ENCODE peak calls at places on chromosomes 1 and 21, in four cellular contexts. One of them, this sample, is unnamed.
A peak's percentile ranks its signal among the peaks of the same experiment; 100 is the strongest.

GRCh38 chr1:60936052-60936619 is 146.2 kb upstream of the NFIA start:
- DNase-seq in pancreas: no peak
- DNase-seq in kidney epithelial cell: no peak
- DNase-seq in uterus: no peak
- DNase-seq in this sample: no peak

GRCh38 chr21:37369307-37369854 is 2.8 kb downstream of the DYRK1A start:
- DNase-seq in uterus: no peak
- DNase-seq in kidney epithelial cell: no peak
- DNase-seq in pancreas: no peak
- DNase-seq in this sample: no peak

GRCh38 chr1:27430903-27431653 is 38.7 kb downstream of the GPR3 start:
- DNase-seq in kidney epithelial cell: no peak
- DNase-seq in uterus: no peak
- DNase-seq in pancreas: no peak
- DNase-seq in this sample: no peak

GRCh38 chr1:54490361-54491248 is 57.4 kb upstream of the ACOT11 start:
- DNase-seq in uterus: no peak
- DNase-seq in pancreas: peak; percentile 60
- DNase-seq in kidney epithelial cell: no peak
- DNase-seq in this sample: no peak

GRCh38 chr1:3204725-3205124 is 135.7 kb downstream of the PRDM16 start:
- DNase-seq in pancreas: no peak
- DNase-seq in uterus: no peak
- DNase-seq in kidney epithelial cell: no peak
- DNase-seq in this sample: no peak

GRCh38 chr1:228463559-228464455 is 23.4 kb upstream of the RNF187 start:
- DNase-seq in pancreas: no peak
- DNase-seq in uterus: no peak
- DNase-seq in kidney epithelial cell: no peak
- DNase-seq in this sample: no peak

GRCh38 chr1:28950449-28950848 is 36.1 kb downstream of the EPB41 start:
- DNase-seq in pancreas: no peak
- DNase-seq in uterus: no peak
- DNase-seq in kidney epithelial cell: no peak
- DNase-seq in this sample: no peak

GRCh38 chr1:77536813-77537212 is 145.6 kb downstream of the ZZZ3 start:
- DNase-seq in pancreas: no peak
- DNase-seq in kidney epithelial cell: peak; percentile 85
- DNase-seq in uterus: no peak
- DNase-seq in this sample: peak; percentile 91

GRCh38 chr1:89855413-89856123 is 34.7 kb downstream of the LRRC8D start:
- DNase-seq in uterus: no peak
- DNase-seq in kidney epithelial cell: no peak
- DNase-seq in pancreas: no peak
- DNase-seq in this sample: no peak

GRCh38 chr1:34711469-34711868 is 43.4 kb upstream of the GJB5 start:
- DNase-seq in kidney epithelial cell: no peak
- DNase-seq in uterus: no peak
- DNase-seq in pancreas: no peak
- DNase-seq in this sample: no peak

GRCh38 chr1:154276797-154277196 is 4.4 kb downstream of the HAX1 start:
- DNase-seq in kidney epithelial cell: no peak
- DNase-seq in uterus: no peak
- DNase-seq in pancreas: no peak
- DNase-seq in this sample: no peak
- TF ChIP-seq CTCF in kidney epithelial cell: peak; percentile 15
- TF ChIP-seq CTCF in uterus: no peak
- TF ChIP-seq CTCF in pancreas: no peak
- TF ChIP-seq CTCF in this sample: peak; percentile 36

DNA sequence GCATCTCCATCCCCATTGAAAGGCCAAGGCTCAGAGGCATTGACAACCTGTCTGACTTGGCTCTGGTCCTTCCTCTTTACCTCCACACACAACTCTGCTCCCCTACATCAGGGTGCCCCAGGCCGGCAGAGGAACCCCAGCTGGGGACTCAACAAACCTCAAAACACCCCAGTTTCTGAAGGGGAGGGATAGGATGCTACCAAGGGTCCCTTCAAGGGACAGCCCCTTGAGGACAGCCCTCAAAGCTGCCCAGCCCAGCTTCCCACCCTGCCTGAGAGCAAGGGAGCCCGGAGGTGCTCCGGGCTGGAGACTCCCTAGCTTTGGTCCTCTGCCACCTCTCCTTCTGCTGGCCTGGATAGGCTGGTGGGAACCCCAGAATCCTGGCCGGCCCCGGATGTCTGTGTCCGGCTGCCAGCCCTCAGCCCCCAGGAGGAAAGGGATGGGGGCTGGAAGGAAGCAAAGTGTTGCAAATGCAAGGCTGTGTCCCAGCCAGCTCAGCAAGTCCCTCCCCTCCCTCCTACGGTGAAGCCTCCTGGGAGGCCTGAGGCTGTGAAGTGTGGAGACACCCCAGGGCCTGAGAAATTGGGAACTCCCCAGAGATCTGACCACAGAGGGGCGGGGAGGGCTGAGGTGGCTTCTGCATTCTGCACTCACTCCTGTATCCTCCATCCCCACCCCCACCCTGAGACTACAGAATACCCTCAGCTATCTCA is 1.1 kb upstream of the MARCKSL1 start:
- DNase-seq in kidney epithelial cell: no peak
- DNase-seq in pancreas: no peak
- DNase-seq in uterus: no peak
- DNase-seq in this sample: no peak
- H3K4me3 ChIP-seq in kidney epithelial cell: no peak overlapping the region
- H3K4me3 ChIP-seq in pancreas: no peak overlapping the region
- H3K4me3 ChIP-seq in uterus: no peak overlapping the region
- H3K4me3 ChIP-seq in this sample: no peak overlapping the region

GRCh38 chr1:195897072-195897471 is 711.2 kb downstream of the KCNT2 start:
- DNase-seq in uterus: no peak
- DNase-seq in pancreas: no peak
- DNase-seq in kidney epithelial cell: no peak
- DNase-seq in this sample: no peak
- TF ChIP-seq CTCF in uterus: no peak
- TF ChIP-seq CTCF in pancreas: no peak
- TF ChIP-seq CTCF in kidney epithelial cell: no peak
- TF ChIP-seq CTCF in this sample: no peak

DNA sequence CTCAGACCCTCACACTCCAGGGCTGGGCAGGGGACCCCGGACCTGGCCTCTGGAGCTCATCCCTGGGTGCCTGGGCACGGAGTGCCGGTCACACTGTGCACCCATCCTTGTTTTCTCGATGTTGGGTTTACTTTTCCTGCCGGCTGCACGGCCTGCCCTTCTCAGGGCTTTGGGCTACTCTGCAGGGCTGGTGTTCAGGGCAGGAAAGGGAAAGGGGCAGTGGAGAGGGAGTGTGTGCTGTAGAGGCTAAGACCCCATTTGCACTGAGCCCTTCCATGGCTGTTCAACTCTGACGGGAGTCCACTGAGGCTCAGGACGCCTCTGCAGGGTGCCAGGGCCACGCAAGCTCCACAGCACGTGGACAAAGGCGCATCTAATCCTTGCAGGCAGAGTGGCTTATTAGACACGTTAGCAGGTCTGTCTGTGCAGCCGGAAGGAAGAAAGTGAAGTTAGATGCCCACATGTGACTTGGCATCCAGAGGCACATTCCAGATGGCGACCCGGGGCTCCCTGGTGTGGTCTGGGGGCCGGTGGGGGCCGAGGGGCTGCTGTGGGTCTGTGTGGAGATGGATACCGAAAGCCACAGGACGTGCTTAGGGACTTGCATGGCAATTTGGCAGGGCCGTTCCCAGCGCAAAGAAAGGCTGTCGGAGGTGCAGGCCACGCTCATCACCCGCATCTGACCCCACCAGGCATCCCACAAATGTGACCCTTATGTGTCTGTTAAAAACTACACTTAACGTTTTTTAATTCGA is 33.6 kb downstream of the COL18A1 start:
- DNase-seq in uterus: no peak
- DNase-seq in kidney epithelial cell: no peak
- DNase-seq in pancreas: peak; percentile 17
- DNase-seq in this sample: no peak
- H3K4me3 ChIP-seq in uterus: peak overlapping the region; percentile 24
- H3K4me3 ChIP-seq in kidney epithelial cell: no peak overlapping the region
- H3K4me3 ChIP-seq in pancreas: no peak overlapping the region
- H3K4me3 ChIP-seq in this sample: peak overlapping the region; percentile 27

GRCh38 chr1:63843884-63844283 is 70.1 kb downstream of the ROR1 start:
- DNase-seq in pancreas: no peak
- DNase-seq in kidney epithelial cell: no peak
- DNase-seq in uterus: no peak
- DNase-seq in this sample: no peak
- TF ChIP-seq CTCF in pancreas: no peak
- TF ChIP-seq CTCF in kidney epithelial cell: no peak
- TF ChIP-seq CTCF in uterus: no peak
- TF ChIP-seq CTCF in this sample: no peak

This sample was measured in epithelial cell of proximal tubule.